ENCODE peak calls at places on chromosomes 4 and X, in six cellular contexts. One of them, this sample, is unnamed.

GRCh38 chrX:102745513-102746133 is 25.1 kb downstream of the GPRASP3 start:
- DNase-seq in astrocyte of the spinal cord: peak
- DNase-seq in tibial artery: no peak
- DNase-seq in GM23248: peak
- DNase-seq in BE2C: no peak
- DNase-seq in mesendoderm: peak
- DNase-seq in this sample: no peak

GRCh38 chr4:183588169-183588675 is 70.8 kb downstream of the RWDD4 start:
- DNase-seq in GM23248: peak
- DNase-seq in astrocyte of the spinal cord: no peak
- DNase-seq in BE2C: no peak
- DNase-seq in tibial artery: peak
- DNase-seq in mesendoderm: no peak
- DNase-seq in this sample: peak

GRCh38 chr4:71268156-71268555 is 70.7 kb upstream of the SLC4A4 start:
- DNase-seq in GM23248: peak
- DNase-seq in mesendoderm: no peak
- DNase-seq in tibial artery: no peak
- DNase-seq in BE2C: no peak
- DNase-seq in astrocyte of the spinal cord: no peak
- DNase-seq in this sample: no peak

GRCh38 chrX:23246001-23246400 is 88.6 kb upstream of the PTCHD1 start:
- DNase-seq in BE2C: no peak
- DNase-seq in astrocyte of the spinal cord: peak
- DNase-seq in mesendoderm: no peak
- DNase-seq in tibial artery: no peak
- DNase-seq in GM23248: no peak
- DNase-seq in this sample: no peak

GRCh38 chrX:75522565-75523411 is at the start of gene ZDHHC15:
- DNase-seq in mesendoderm: peak
- DNase-seq in tibial artery: peak
- DNase-seq in BE2C: no peak
- DNase-seq in GM23248: peak
- DNase-seq in astrocyte of the spinal cord: peak
- DNase-seq in this sample: peak

GRCh38 chrX:108892501-108892900 is 156.1 kb upstream of the IRS4 start:
- DNase-seq in GM23248: no peak
- DNase-seq in tibial artery: no peak
- DNase-seq in mesendoderm: no peak
- DNase-seq in BE2C: no peak
- DNase-seq in astrocyte of the spinal cord: no peak
- DNase-seq in this sample: no peak

GRCh38 chrX:18676470-18676869 is 4.6 kb upstream of the RS1 start:
- DNase-seq in tibial artery: no peak
- DNase-seq in mesendoderm: peak
- DNase-seq in BE2C: peak
- DNase-seq in GM23248: no peak
- DNase-seq in astrocyte of the spinal cord: no peak
- DNase-seq in this sample: no peak

GRCh38 chr4:85717366-85717765 is 242.4 kb downstream of the ARHGAP24 start:
- DNase-seq in mesendoderm: no peak
- DNase-seq in BE2C: no peak
- DNase-seq in tibial artery: no peak
- DNase-seq in GM23248: peak
- DNase-seq in astrocyte of the spinal cord: peak
- DNase-seq in this sample: no peak

GRCh38 chr4:76639292-76639691 is 204.3 kb downstream of the SHROOM3 start:
- DNase-seq in astrocyte of the spinal cord: no peak
- DNase-seq in mesendoderm: no peak
- DNase-seq in GM23248: peak
- DNase-seq in BE2C: no peak
- DNase-seq in tibial artery: no peak
- DNase-seq in this sample: no peak

GRCh38 chr4:182380701-182381295 is 137.6 kb downstream of the TENM3 start:
- DNase-seq in tibial artery: no peak
- DNase-seq in BE2C: no peak
- DNase-seq in astrocyte of the spinal cord: no peak
- DNase-seq in GM23248: no peak
- DNase-seq in mesendoderm: no peak
- DNase-seq in this sample: peak

GRCh38 chrX:152843852-152844251 is 13.0 kb downstream of the NSDHL start:
- DNase-seq in tibial artery: no peak
- DNase-seq in GM23248: no peak
- DNase-seq in BE2C: no peak
- DNase-seq in mesendoderm: peak
- DNase-seq in astrocyte of the spinal cord: no peak
- DNase-seq in this sample: no peak

GRCh38 chr4:76108467-76109181 is 34.1 kb downstream of the ART3 start:
- DNase-seq in BE2C: peak
- DNase-seq in mesendoderm: peak
- DNase-seq in GM23248: peak
- DNase-seq in astrocyte of the spinal cord: no peak
- DNase-seq in tibial artery: no peak
- DNase-seq in this sample: no peak

GRCh38 chrX:154398668-154399526 is 720 bp downstream of the RPL10 start:
- DNase-seq in BE2C: peak
- DNase-seq in tibial artery: peak
- DNase-seq in mesendoderm: peak
- DNase-seq in astrocyte of the spinal cord: peak
- DNase-seq in GM23248: peak
- DNase-seq in this sample: no peak
- H3K4me3 ChIP-seq in BE2C: peak
- H3K4me3 ChIP-seq in tibial artery: peak
- H3K4me3 ChIP-seq in mesendoderm: peak
- H3K4me3 ChIP-seq in astrocyte of the spinal cord: peak
- H3K4me3 ChIP-seq in GM23248: peak
- H3K4me3 ChIP-seq in this sample: peak

GRCh38 chrX:47218280-47218919 is at the start of gene CDK16:
- DNase-seq in tibial artery: peak
- DNase-seq in mesendoderm: peak
- DNase-seq in BE2C: peak
- DNase-seq in astrocyte of the spinal cord: peak
- DNase-seq in GM23248: peak
- DNase-seq in this sample: peak

GRCh38 chrX:47221756-47222155 is 3.3 kb downstream of the CDK16 start:
- DNase-seq in mesendoderm: no peak
- DNase-seq in GM23248: no peak
- DNase-seq in astrocyte of the spinal cord: no peak
- DNase-seq in BE2C: no peak
- DNase-seq in tibial artery: no peak
- DNase-seq in this sample: no peak

GRCh38 chrX:47217852-47218279 is 615 bp upstream of the CDK16 start:
- DNase-seq in astrocyte of the spinal cord: peak
- DNase-seq in GM23248: peak
- DNase-seq in tibial artery: peak
- DNase-seq in mesendoderm: peak
- DNase-seq in BE2C: peak
- DNase-seq in this sample: peak

GRCh38 chrX:47217121-47217851 is 1.2 kb upstream of the CDK16 start:
- DNase-seq in tibial artery: peak
- DNase-seq in mesendoderm: peak
- DNase-seq in GM23248: peak
- DNase-seq in astrocyte of the spinal cord: no peak
- DNase-seq in BE2C: peak
- DNase-seq in this sample: no peak

DNA sequence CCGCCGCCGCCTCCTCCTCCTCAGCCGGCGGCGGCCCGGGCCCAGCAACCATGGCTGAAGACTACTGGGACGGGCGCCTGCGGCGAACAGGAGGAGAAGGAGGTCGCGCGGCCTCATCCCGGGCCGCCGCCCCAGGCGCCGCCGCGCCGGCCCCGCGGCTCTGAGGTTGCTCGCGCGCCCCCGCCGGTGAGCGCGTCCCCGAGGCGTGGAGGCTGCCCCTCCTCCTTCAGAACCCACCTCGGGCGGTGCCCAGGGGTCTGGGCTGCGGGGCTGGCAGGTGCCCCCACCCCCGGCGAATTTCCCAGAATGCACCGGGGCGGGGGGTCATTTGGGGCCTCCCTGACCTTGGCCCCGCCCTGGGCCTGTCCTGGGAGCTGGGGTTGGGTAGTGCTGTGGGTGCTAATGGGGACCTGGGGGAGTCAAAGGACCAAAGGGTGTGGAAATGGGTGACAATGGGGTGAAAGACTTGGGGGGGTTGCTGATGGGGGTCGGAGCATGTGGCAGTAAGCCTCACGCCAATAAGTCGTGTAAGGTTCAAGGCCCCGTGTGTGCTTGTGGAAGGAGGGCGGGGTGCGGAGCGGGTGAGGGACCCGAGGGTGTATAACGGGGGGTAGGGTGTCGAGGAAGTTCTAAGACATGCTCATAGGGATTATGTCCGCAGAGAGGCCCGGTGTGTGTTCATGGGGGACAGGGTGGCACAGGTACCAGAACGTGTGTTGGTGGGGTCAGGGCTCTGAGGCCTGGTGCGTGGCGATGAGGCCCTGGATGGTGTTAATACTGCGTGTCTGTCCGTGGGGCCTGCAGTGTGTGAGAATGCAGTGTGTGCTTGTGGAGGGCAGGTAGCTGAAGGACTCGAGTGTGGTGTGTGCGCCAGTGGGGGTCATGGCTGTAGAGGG is 687 bp downstream of the CDK16 start:
- DNase-seq in BE2C: peak
- DNase-seq in GM23248: peak
- DNase-seq in mesendoderm: peak
- DNase-seq in tibial artery: peak
- DNase-seq in astrocyte of the spinal cord: no peak
- DNase-seq in this sample: no peak
- H3K4me3 ChIP-seq in BE2C: peak
- H3K4me3 ChIP-seq in GM23248: peak
- H3K4me3 ChIP-seq in mesendoderm: peak
- H3K4me3 ChIP-seq in tibial artery: peak
- H3K4me3 ChIP-seq in astrocyte of the spinal cord: peak
- H3K4me3 ChIP-seq in this sample: peak

GRCh38 chr4:151359576-151359975 is 34.2 kb upstream of the SH3D19 start:
- DNase-seq in BE2C: peak
- DNase-seq in astrocyte of the spinal cord: no peak
- DNase-seq in tibial artery: no peak
- DNase-seq in mesendoderm: no peak
- DNase-seq in GM23248: no peak
- DNase-seq in this sample: no peak
- H3K4me3 ChIP-seq in BE2C: no peak
- H3K4me3 ChIP-seq in astrocyte of the spinal cord: no peak
- H3K4me3 ChIP-seq in tibial artery: no peak
- H3K4me3 ChIP-seq in mesendoderm: no peak
- H3K4me3 ChIP-seq in GM23248: no peak
- H3K4me3 ChIP-seq in this sample: no peak

GRCh38 chr4:94457692-94458106 is 6.0 kb downstream of the PDLIM5 start:
- DNase-seq in mesendoderm: no peak
- DNase-seq in GM23248: no peak
- DNase-seq in BE2C: peak
- DNase-seq in tibial artery: no peak
- DNase-seq in astrocyte of the spinal cord: peak
- DNase-seq in this sample: peak
- H3K4me3 ChIP-seq in mesendoderm: no peak
- H3K4me3 ChIP-seq in GM23248: peak
- H3K4me3 ChIP-seq in BE2C: peak
- H3K4me3 ChIP-seq in tibial artery: peak
- H3K4me3 ChIP-seq in astrocyte of the spinal cord: no peak
- H3K4me3 ChIP-seq in this sample: peak

GRCh38 chrX:46965125-46965758 is 53.0 kb downstream of the JADE3 start:
- DNase-seq in GM23248: peak
- DNase-seq in BE2C: no peak
- DNase-seq in tibial artery: no peak
- DNase-seq in mesendoderm: no peak
- DNase-seq in astrocyte of the spinal cord: peak
- DNase-seq in this sample: no peak

GRCh38 chrX:46961574-46962279 is 49.5 kb downstream of the JADE3 start:
- DNase-seq in BE2C: no peak
- DNase-seq in tibial artery: no peak
- DNase-seq in mesendoderm: no peak
- DNase-seq in astrocyte of the spinal cord: no peak
- DNase-seq in GM23248: no peak
- DNase-seq in this sample: no peak

GRCh38 chrX:46967547-46967946 is 55.3 kb downstream of the JADE3 start:
- DNase-seq in tibial artery: no peak
- DNase-seq in BE2C: no peak
- DNase-seq in GM23248: peak
- DNase-seq in mesendoderm: no peak
- DNase-seq in astrocyte of the spinal cord: no peak
- DNase-seq in this sample: no peak
- H3K4me3 ChIP-seq in tibial artery: no peak
- H3K4me3 ChIP-seq in BE2C: no peak
- H3K4me3 ChIP-seq in GM23248: no peak
- H3K4me3 ChIP-seq in mesendoderm: no peak
- H3K4me3 ChIP-seq in astrocyte of the spinal cord: no peak
- H3K4me3 ChIP-seq in this sample: no peak

DNA sequence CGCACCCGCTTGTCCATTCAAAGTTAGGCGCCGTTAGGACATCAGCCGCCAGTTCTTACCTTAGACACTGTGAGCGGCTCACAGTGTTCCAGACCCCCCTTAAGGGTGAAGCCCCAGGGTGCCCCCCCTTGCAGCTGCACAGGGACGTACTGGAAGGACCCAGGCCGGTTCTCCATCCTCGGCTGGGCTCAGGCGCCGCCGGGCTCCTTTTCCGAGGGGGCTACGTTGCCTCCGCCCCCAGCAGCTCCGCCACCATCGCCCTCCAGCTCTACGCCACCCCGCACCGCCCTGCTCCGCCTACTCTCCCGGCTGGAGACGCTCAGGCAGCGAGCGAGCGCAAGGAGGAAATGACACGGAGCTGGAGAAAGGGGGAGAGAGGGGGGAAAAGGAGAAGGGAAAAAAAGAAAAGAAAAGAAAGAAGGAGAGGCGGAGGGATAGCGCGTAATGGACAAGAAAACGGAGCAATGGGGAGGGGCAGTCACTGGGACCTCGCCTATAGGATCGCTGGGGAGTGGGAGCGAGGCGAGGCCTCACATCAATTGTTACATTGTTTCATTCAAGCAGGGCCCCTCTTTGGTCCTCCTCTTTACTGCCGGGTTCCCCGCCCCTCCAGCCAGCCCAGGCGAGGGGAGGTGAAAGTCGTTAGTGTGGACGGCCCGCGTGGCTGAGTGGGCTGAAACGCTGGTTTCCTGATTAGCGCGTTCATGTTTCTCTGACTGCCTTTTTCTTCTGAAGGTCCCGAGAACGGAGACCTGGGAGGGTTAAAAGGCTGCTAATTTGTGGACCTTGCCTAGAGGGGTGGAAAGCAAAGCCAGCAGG is at the start of gene SHROOM4:
- DNase-seq in BE2C: peak
- DNase-seq in mesendoderm: peak
- DNase-seq in GM23248: peak
- DNase-seq in tibial artery: peak
- DNase-seq in astrocyte of the spinal cord: peak
- DNase-seq in this sample: no peak
- H3K4me3 ChIP-seq in BE2C: peak
- H3K4me3 ChIP-seq in mesendoderm: peak
- H3K4me3 ChIP-seq in GM23248: peak
- H3K4me3 ChIP-seq in tibial artery: peak
- H3K4me3 ChIP-seq in astrocyte of the spinal cord: peak
- H3K4me3 ChIP-seq in this sample: peak